ENCODE peak calls at places on chromosomes 2 and 18, in nine cellular contexts. V, M, I, D, O, C, S, A and R are unnamed samples.

GRCh38 chr2:53509827-53510785 is 257.5 kb upstream of the CHAC2 start:
- DNase-seq in V (no peak), M (no peak), I (no peak), D (no peak), O (no peak), C (no peak), S (no peak), A (no peak), R (no peak)

GRCh38 chr18:9139400-9140039 is 2.9 kb downstream of the ANKRD12 start:
- DNase-seq in V (no peak), M (no peak), I (no peak), D (no peak), O (no peak), C (no peak), S (no peak), A (no peak), R (no peak)

GRCh38 chr2:8189316-8189715 is 492.5 kb upstream of the ID2 start:
- DNase-seq in V (no peak), M (no peak), I (no peak), D (no peak), O (no peak), C (no peak), S (no peak), A (no peak), R (no peak)

GRCh38 chr2:242020196-242021004 is 150.9 kb downstream of the RTP5 start:
- DNase-seq in V (no peak), M (peak; percentile 32), I (peak; percentile 24), D (no peak), O (peak; percentile 80), C (peak; percentile 76), S (peak; percentile 63), A (peak; percentile 62), R (no peak)

GRCh38 chr2:120177973-120178372 is 45.2 kb downstream of the TMEM185B start:
- DNase-seq in V (no peak), M (no peak), I (no peak), D (no peak), O (no peak), C (no peak), S (no peak), A (no peak), R (no peak)

GRCh38 chr2:70385204-70385603 is 83.3 kb upstream of the FAM136A start:
- DNase-seq in V (no peak), M (no peak), I (no peak), D (no peak), O (no peak), C (no peak), S (no peak), A (no peak), R (no peak)

GRCh38 chr2:54076577-54076976 is 38.8 kb upstream of the ACYP2 start:
- DNase-seq in V (no peak), M (no peak), I (no peak), D (no peak), O (no peak), C (no peak), S (no peak), A (no peak), R (peak; percentile 87)

GRCh38 chr2:39512434-39512935 is 75.4 kb upstream of the MAP4K3 start:
- DNase-seq in V (peak; percentile 39), M (no peak), I (no peak), D (no peak), O (no peak), C (peak; percentile 69), S (peak; percentile 92), A (no peak), R (no peak)

GRCh38 chr2:182918961-182919360 is 52.5 kb upstream of the FRZB start:
- DNase-seq in V (no peak), M (no peak), I (no peak), D (no peak), O (no peak), C (no peak), S (no peak), A (no peak), R (no peak)

GRCh38 chr2:65031341-65032015 is 24.7 kb upstream of the CEP68 start:
- DNase-seq in V (no peak), M (no peak), I (no peak), D (peak; percentile 52), O (no peak), C (no peak), S (no peak), A (peak; percentile 88), R (no peak)

GRCh38 chr2:170365003-170365402 is 187.1 kb downstream of the MYO3B start:
- DNase-seq in V (no peak), M (no peak), I (no peak), D (no peak), O (no peak), C (no peak), S (no peak), A (no peak), R (no peak)

GRCh38 chr2:10835052-10835970 is 22.7 kb upstream of the PDIA6 start:
- DNase-seq in V (peak; percentile 59), M (peak; percentile 45), I (peak; percentile 82), D (peak; percentile 91), O (no peak), C (peak; percentile 34), S (peak; percentile 85), A (peak; percentile 72), R (peak; percentile 40)

GRCh38 chr18:61167902-61168301 is 165.3 kb upstream of the CDH20 start:
- DNase-seq in V (no peak), M (no peak), I (no peak), D (no peak), O (no peak), C (no peak), S (no peak), A (no peak), R (no peak)

DNA sequence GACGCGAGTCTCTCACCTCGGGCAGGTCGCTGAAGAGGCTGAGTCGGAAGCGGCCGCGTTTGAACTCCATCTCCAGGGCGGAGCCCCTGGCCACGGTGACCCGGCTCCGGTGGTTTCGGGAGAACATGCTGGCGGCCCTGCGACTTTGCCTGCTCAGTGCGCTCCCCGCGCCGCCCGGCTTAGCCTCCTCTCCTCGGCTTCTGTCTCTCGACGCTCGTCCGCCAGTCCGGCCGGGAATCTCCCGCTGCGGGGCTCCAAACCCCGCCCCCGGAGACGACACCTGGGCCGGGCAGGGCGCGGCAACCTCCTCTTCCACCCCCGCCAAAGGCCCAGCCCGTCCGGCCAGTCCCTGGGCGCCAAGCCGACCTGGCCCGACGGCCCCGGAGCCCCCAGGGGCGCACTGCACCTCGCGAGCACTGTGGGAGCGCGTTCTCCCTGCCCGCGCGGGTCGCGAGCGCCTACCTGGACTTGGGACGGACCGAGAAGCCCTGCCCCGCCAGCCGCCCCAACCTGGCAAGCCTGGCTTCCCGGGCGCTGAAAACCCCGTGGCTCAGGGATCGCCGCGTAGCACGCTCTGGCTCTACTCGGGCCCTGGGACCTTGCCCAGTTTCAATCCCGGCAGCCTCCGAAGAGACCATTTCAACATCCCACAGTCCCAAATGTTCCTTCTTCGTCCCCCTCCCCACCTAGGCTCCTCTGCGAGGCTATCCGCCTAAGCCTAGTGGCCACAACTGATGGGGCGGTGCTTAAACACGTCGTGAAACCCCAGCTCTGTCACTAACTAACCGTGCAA is at the start of gene RTKN:
- DNase-seq in V (peak; percentile 35), M (no peak), I (peak; percentile 24), D (peak; percentile 70), O (no peak), C (peak; percentile 40), S (peak; percentile 76), A (no peak), R (no peak)
- TF ChIP-seq POLR2A in V (no peak), M (no peak), I (no peak), D (no peak), O (no peak), C (no peak), S (no peak), A (no peak), R (no peak)

DNA sequence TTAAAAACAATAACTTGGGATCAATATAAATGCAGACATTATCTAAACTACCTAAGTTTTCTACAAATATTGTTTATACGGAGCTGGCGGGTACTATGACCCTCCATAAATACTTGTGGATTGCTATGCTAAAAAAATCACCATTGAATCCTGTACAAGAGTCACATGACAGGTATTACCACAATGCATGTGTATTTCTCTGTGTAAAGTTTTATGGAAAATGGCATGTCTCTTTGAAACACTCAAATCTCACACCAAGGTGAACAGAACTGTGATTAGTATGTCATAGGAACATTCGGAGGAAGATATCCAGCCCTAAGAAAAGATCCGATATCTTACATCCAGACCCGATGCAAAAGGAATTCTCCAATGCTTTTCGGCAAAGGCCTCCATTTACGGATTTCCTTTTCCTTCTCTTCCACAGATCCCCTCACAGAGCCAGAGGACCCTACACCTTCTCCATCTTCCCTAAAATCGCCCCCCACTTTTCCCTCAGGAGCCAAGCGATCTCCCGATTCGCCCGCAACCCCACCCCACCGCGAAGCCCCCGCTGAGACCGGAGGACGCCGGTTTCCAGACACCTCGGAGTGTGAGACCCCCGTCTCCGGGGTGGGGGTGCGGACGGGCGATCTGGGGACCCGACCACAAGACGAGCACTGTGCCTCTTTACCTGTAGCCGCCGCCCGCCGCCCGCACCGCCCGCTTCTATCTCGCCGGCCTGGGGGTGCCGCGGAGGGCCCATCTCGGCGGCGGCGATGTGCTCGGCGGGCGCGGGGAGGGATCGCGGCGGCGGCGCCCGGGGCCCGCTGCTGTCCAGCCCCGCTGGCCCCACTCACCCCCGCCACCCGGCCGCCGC is 1.2 kb downstream of the SAP130 start:
- DNase-seq in V (no peak), M (peak; percentile 12), I (no peak), D (no peak), O (peak; percentile 80), C (no peak), S (no peak), A (no peak), R (peak; percentile 22)
- TF ChIP-seq POLR2A in V (peak; percentile 69), M (no peak), I (peak; percentile 15), D (no peak), O (no peak), C (no peak), S (no peak), A (no peak), R (no peak)

GRCh38 chr2:30147715-30148611 is 1.2 kb downstream of the YPEL5 start:
- DNase-seq in V (peak; percentile 74), M (peak; percentile 75), I (peak; percentile 74), D (peak; percentile 84), O (peak; percentile 89), C (peak; percentile 80), S (peak; percentile 91), A (peak; percentile 80), R (peak; percentile 94)
- TF ChIP-seq POLR2A in V (peak; percentile 87), M (peak; percentile 77), I (no peak), D (no peak), O (peak; percentile 57), C (peak; percentile 75), S (no peak), A (no peak), R (peak; percentile 42)

GRCh38 chr2:25417715-25418369 is 76.1 kb upstream of the DNMT3A start:
- DNase-seq in V (no peak), M (no peak), I (peak; percentile 37), D (no peak), O (no peak), C (no peak), S (no peak), A (peak; percentile 15), R (peak; percentile 21)

GRCh38 chr2:25419678-25420242 is 78.0 kb upstream of the DNMT3A start:
- DNase-seq in V (no peak), M (no peak), I (no peak), D (no peak), O (no peak), C (no peak), S (no peak), A (peak; percentile 44), R (no peak)

GRCh38 chr2:25421289-25421688 is 79.6 kb upstream of the DNMT3A start:
- DNase-seq in V (no peak), M (no peak), I (no peak), D (no peak), O (no peak), C (no peak), S (no peak), A (peak; percentile 48), R (no peak)

GRCh38 chr2:25420820-25421237 is 79.1 kb upstream of the DNMT3A start:
- DNase-seq in V (no peak), M (no peak), I (no peak), D (no peak), O (no peak), C (no peak), S (no peak), A (peak; percentile 86), R (no peak)

GRCh38 chr2:25418944-25419677 is 77.4 kb upstream of the DNMT3A start:
- DNase-seq in V (no peak), M (no peak), I (no peak), D (no peak), O (no peak), C (no peak), S (no peak), A (no peak), R (no peak)
- TF ChIP-seq POLR2A in V (no peak), M (no peak), I (no peak), D (no peak), O (no peak), C (no peak), S (no peak), A (no peak), R (no peak)